ENCODE peak calls at places on chromosome 15, in ten cellular contexts. P is neural crest cell; Q is NCI-H1694; A is skeletal muscle cell; N is activated T-cell treated with anti-CD3 and anti-CD28 coated beads, Interleukin-2, amount 50 U/mL, for 72 hours; E is activated CD8-positive, alpha-beta memory T cell treated with anti-CD3 and anti-CD28 coated beads, Interleukin-2, amount 50 U/mL, for 48 hours; Y is ACHN; X is posterior vena cava; H is right lobe of liver; O is gastrocnemius medialis. Z is an unnamed sample.

GRCh38 chr15:82047493-82048446 is 2.0 kb upstream of the MEX3B start:
- DNase-seq in Y (peak), Q (no peak), E (no peak), O (no peak), N (no peak), H (no peak), X (no peak), P (no peak), A (no peak), Z (no peak)

GRCh38 chr15:90818251-90819210 is 49.9 kb upstream of the FURIN start:
- DNase-seq in O (no peak), E (peak), H (no peak), P (no peak), A (peak), Y (no peak), Q (peak), X (no peak), N (peak), Z (peak)

GRCh38 chr15:78209646-78210348 is 24.6 kb downstream of the ACSBG1 start:
- DNase-seq in H (peak), P (no peak), X (no peak), A (no peak), Y (no peak), E (no peak), Q (no peak), O (no peak), N (no peak), Z (peak)

GRCh38 chr15:59372352-59373211 is at the start of gene MYO1E:
- DNase-seq in Y (peak), O (peak), N (peak), A (peak), H (peak), E (peak), X (peak), Q (no peak), P (peak), Z (peak)

GRCh38 chr15:74132681-74133070 is 2.3 kb downstream of the ISLR2 start:
- DNase-seq in H (no peak), X (no peak), E (peak), Q (no peak), P (no peak), O (no peak), N (peak), Y (no peak), A (no peak), Z (no peak)

GRCh38 chr15:101017041-101017754 is 98.0 kb downstream of the LRRK1 start:
- DNase-seq in E (peak), H (no peak), Y (peak), O (no peak), X (peak), P (no peak), A (no peak), N (no peak), Q (no peak), Z (peak)

GRCh38 chr15:49809894-49810594 is 189.2 kb downstream of the DTWD1 start:
- DNase-seq in X (no peak), Q (no peak), O (no peak), E (no peak), Y (no peak), A (no peak), N (no peak), H (no peak), P (no peak), Z (no peak)

GRCh38 chr15:54792526-54792925 is 404.2 kb downstream of the RSL24D1 start:
- DNase-seq in O (no peak), H (no peak), A (no peak), P (no peak), Q (no peak), N (no peak), E (no peak), X (no peak), Y (no peak), Z (no peak)

GRCh38 chr15:19943515-19943914 is 598.1 kb downstream of the GOLGA6L6 start:
- DNase-seq in H (no peak), Y (no peak), X (no peak), E (no peak), Q (no peak), A (no peak), O (no peak), P (no peak), N (no peak), Z (no peak)

GRCh38 chr15:74311734-74312444 is 55.6 kb downstream of the CYP11A1 start:
- DNase-seq in Q (peak), Y (peak), H (peak), P (peak), A (no peak), E (no peak), O (no peak), X (no peak), N (no peak), Z (no peak)

GRCh38 chr15:74958320-74958907 is 1.8 kb upstream of the RPP25 start:
- DNase-seq in Q (peak), Y (no peak), X (peak), A (no peak), E (peak), N (peak), P (peak), O (peak), H (peak), Z (no peak)

GRCh38 chr15:84824260-84824690 is 7.1 kb downstream of the ALPK3 start:
- DNase-seq in E (no peak), X (no peak), N (no peak), H (no peak), Y (no peak), A (no peak), P (no peak), Q (no peak), O (peak), Z (peak)

GRCh38 chr15:61318276-61318675 is 89.2 kb upstream of the RORA start:
- DNase-seq in N (no peak), X (no peak), Y (no peak), O (no peak), P (no peak), E (no peak), A (no peak), H (peak), Q (no peak), Z (no peak)

GRCh38 chr15:63363292-63363691 is 18.4 kb downstream of the CA12 start:
- DNase-seq in A (no peak), P (no peak), Q (no peak), N (no peak), X (no peak), O (no peak), Y (no peak), E (no peak), H (no peak), Z (no peak)

GRCh38 chr15:34275154-34275553 is 50.3 kb downstream of the EMC4 start:
- DNase-seq in N (no peak), E (no peak), H (no peak), Q (no peak), O (no peak), P (no peak), Y (no peak), X (no peak), A (no peak), Z (no peak)

GRCh38 chr15:42111924-42112323 is 17.6 kb upstream of the PLA2G4D start:
- DNase-seq in O (no peak), H (no peak), X (no peak), Y (no peak), N (no peak), P (no peak), E (no peak), A (no peak), Q (no peak), Z (no peak)

GRCh38 chr15:41483115-41483514 is 10.6 kb upstream of the ITPKA start:
- DNase-seq in A (no peak), H (no peak), Q (no peak), P (no peak), N (peak), E (no peak), Y (no peak), X (peak), O (no peak), Z (no peak)

GRCh38 chr15:55239440-55240124 is 42.8 kb upstream of the RSL24D1 start:
- DNase-seq in O (no peak), Q (no peak), N (no peak), E (no peak), Y (no peak), H (no peak), X (no peak), P (no peak), A (no peak), Z (no peak)

GRCh38 chr15:66570327-66570726 is 4.5 kb upstream of the LCTL start:
- DNase-seq in E (peak), Y (no peak), N (no peak), A (no peak), P (no peak), H (no peak), Q (no peak), O (no peak), X (peak), Z (peak)

GRCh38 chr15:59165726-59166125 is 40.9 kb upstream of the LDHAL6B start:
- DNase-seq in Q (no peak), X (no peak), O (no peak), H (no peak), E (no peak), N (no peak), Y (no peak), A (no peak), P (no peak), Z (no peak)

GRCh38 chr15:93362203-93362602 is 273.2 kb upstream of the RGMA start:
- DNase-seq in Q (no peak), H (no peak), P (no peak), A (no peak), O (no peak), E (no peak), N (no peak), Y (no peak), X (no peak), Z (no peak)

GRCh38 chr15:77371850-77372249 is 48.1 kb downstream of the PEAK1 start:
- DNase-seq in O (no peak), H (no peak), P (no peak), Y (no peak), A (no peak), Q (no peak), N (no peak), X (no peak), E (no peak), Z (no peak)

GRCh38 chr15:58243083-58243482 is 104.9 kb downstream of the AQP9 start:
- DNase-seq in N (no peak), H (no peak), P (no peak), Y (no peak), E (no peak), X (no peak), Q (peak), A (no peak), O (no peak), Z (no peak)

GRCh38 chr15:74037171-74038117 is 42.9 kb downstream of the PML start:
- DNase-seq in N (no peak), X (peak), Y (no peak), E (no peak), P (no peak), O (no peak), H (no peak), A (no peak), Q (no peak), Z (no peak)

GRCh38 chr15:50380089-50380488 is 25.1 kb upstream of the GABPB1 start:
- DNase-seq in H (no peak), N (no peak), X (no peak), Q (no peak), A (no peak), O (no peak), Y (no peak), P (no peak), E (no peak), Z (no peak)

GRCh38 chr15:67537771-67538170 is 4.7 kb upstream of the MAP2K5 start:
- DNase-seq in E (no peak), P (no peak), O (no peak), Q (no peak), A (no peak), H (no peak), X (no peak), N (no peak), Y (no peak), Z (no peak)

GRCh38 chr15:75836953-75837321 is 6.3 kb upstream of the UBE2Q2 start:
- DNase-seq in E (no peak), X (no peak), Y (peak), N (peak), O (no peak), Q (no peak), A (peak), P (no peak), H (no peak), Z (no peak)

GRCh38 chr15:52790166-52790708 is at the start of gene ONECUT1:
- DNase-seq in A (no peak), N (peak), O (no peak), P (peak), Y (peak), E (peak), Q (peak), X (no peak), H (peak), Z (no peak)

GRCh38 chr15:45276851-45277250 is 24.8 kb downstream of the SLC28A2 start:
- DNase-seq in X (no peak), Q (peak), O (no peak), A (no peak), P (no peak), E (no peak), Y (peak), N (no peak), H (no peak), Z (no peak)

GRCh38 chr15:23422099-23422945 is 24.7 kb downstream of the GOLGA6L2 start:
- DNase-seq in N (no peak), O (no peak), Q (no peak), X (no peak), E (no peak), H (no peak), P (no peak), Y (peak), A (no peak), Z (peak)

GRCh38 chr15:64166104-64166890 is 3.5 kb upstream of the PPIB start:
- DNase-seq in O (no peak), Y (no peak), H (no peak), Q (no peak), A (no peak), X (no peak), N (no peak), E (no peak), P (no peak), Z (no peak)

GRCh38 chr15:71538922-71539321 is 271.4 kb upstream of the NR2E3 start:
- DNase-seq in Y (no peak), H (no peak), O (no peak), A (no peak), Q (no peak), N (no peak), P (no peak), X (no peak), E (no peak), Z (no peak)